ENCODE peak calls at places on chromosomes 11 and 22, in five cellular contexts. H is right atrium auricular region, F is suprapubic skin, Q is ovary, L is HCT116. N is an unnamed sample. For H3K27me3, the result is how much of the 10 kb centered on the place peaks cover.

GRCh38 chr22:47433627-47434026 is 671.2 kb downstream of the TBC1D22A start:
- DNase-seq in L (no peak), F (no peak), H (peak), Q (no peak), N (no peak)

GRCh38 chr11:62073061-62073460 is 50.8 kb upstream of the INCENP start:
- DNase-seq in F (no peak), Q (no peak), H (no peak), L (no peak), N (no peak)

GRCh38 chr11:90476442-90477007 is 253.7 kb upstream of the CHORDC1 start:
- DNase-seq in F (no peak), H (no peak), Q (no peak), L (peak), N (peak)

GRCh38 chr11:118065375-118065774 is 11.5 kb upstream of the TMPRSS4 start:
- DNase-seq in H (no peak), Q (no peak), F (peak), L (no peak), N (no peak)

GRCh38 chr11:124633355-124633754 is 10.7 kb downstream of the TBRG1 start:
- DNase-seq in L (no peak), Q (no peak), H (no peak), F (no peak), N (no peak)

GRCh38 chr11:104573431-104573830 is 324.8 kb downstream of the CASP12 start:
- DNase-seq in H (no peak), F (no peak), Q (no peak), L (no peak), N (no peak)

GRCh38 chr11:35235944-35236666 is 97.1 kb downstream of the CD44 start:
- DNase-seq in Q (no peak), F (no peak), L (peak), H (no peak), N (peak)

GRCh38 chr11:58575377-58576020 is at the start of gene LPXN:
- DNase-seq in Q (no peak), H (no peak), L (no peak), F (no peak), N (no peak)

GRCh38 chr11:9210922-9211320 is 54.2 kb downstream of the DENND5A start:
- DNase-seq in L (no peak), Q (no peak), F (no peak), H (no peak), N (no peak)

GRCh38 chr22:26800858-26801257 is 143.5 kb downstream of the MIAT start:
- DNase-seq in Q (no peak), H (no peak), F (no peak), L (no peak), N (no peak)

GRCh38 chr11:76523147-76523546 is 78.3 kb downstream of the EMSY start:
- DNase-seq in F (no peak), L (no peak), H (no peak), Q (no peak), N (no peak)

GRCh38 chr22:23705358-23705757 is 14.5 kb downstream of the RGL4 start:
- DNase-seq in Q (no peak), L (no peak), H (no peak), F (no peak), N (no peak)

GRCh38 chr11:5611627-5612026 is 13.2 kb upstream of the TRIM34 start:
- DNase-seq in Q (no peak), F (no peak), L (peak), H (no peak), N (no peak)

GRCh38 chr11:88576741-88577140 is 239.2 kb upstream of the CTSC start:
- DNase-seq in H (no peak), L (no peak), Q (no peak), F (no peak), N (no peak)

GRCh38 chr11:41307371-41308080 is 151.9 kb downstream of the LRRC4C start:
- DNase-seq in H (no peak), F (no peak), Q (no peak), L (no peak), N (no peak)

GRCh38 chr22:29581799-29582198 is 886 bp upstream of the NIPSNAP1 start:
- DNase-seq in Q (no peak), H (no peak), L (no peak), F (no peak), N (no peak)

GRCh38 chr22:50729391-50730012 is 8.5 kb upstream of the ACR start:
- DNase-seq in H (no peak), L (no peak), Q (no peak), F (peak), N (no peak)

GRCh38 chr11:25242928-25243327 is 746.1 kb downstream of the LUZP2 start:
- DNase-seq in F (no peak), L (no peak), Q (no peak), H (no peak), N (no peak)

GRCh38 chr11:79353706-79354105 is 87.1 kb downstream of the TENM4 start:
- DNase-seq in F (no peak), L (no peak), H (no peak), Q (no peak), N (no peak)

GRCh38 chr11:71998649-71999310 is at the start of gene IL18BP:
- DNase-seq in F (peak), H (no peak), Q (no peak), L (no peak), N (no peak)

GRCh38 chr22:28903080-28903479 is 19.7 kb downstream of the ZNRF3 start:
- DNase-seq in H (peak), F (peak), Q (peak), L (no peak), N (no peak)

GRCh38 chr11:59078435-59078834 is 7.7 kb upstream of the GLYATL1B start:
- DNase-seq in Q (no peak), F (no peak), H (no peak), L (no peak), N (no peak)

GRCh38 chr22:50674606-50675552 is 2.3 kb downstream of the SHANK3 start:
- DNase-seq in F (peak), Q (no peak), H (peak), L (peak), N (no peak)

GRCh38 chr11:118058311-118059230 is 18.3 kb upstream of the TMPRSS4 start:
- DNase-seq in H (no peak), F (peak), Q (no peak), L (no peak), N (no peak)

GRCh38 chr11:117479372-117479771 is 151.7 kb downstream of the CEP164 start:
- DNase-seq in Q (no peak), L (peak), H (no peak), F (no peak), N (no peak)

GRCh38 chr11:128582496-128583366 is 4.6 kb downstream of the ETS1 start:
- DNase-seq in L (no peak), F (no peak), H (no peak), Q (peak), N (peak)

GRCh38 chr11:67368621-67369020 is 4.8 kb downstream of the CLCF1 start:
- DNase-seq in H (no peak), F (no peak), L (no peak), Q (no peak), N (no peak)

GRCh38 chr22:37533995-37534394 is 14.8 kb upstream of the CARD10 start:
- DNase-seq in L (peak), F (no peak), H (no peak), Q (no peak), N (peak)

GRCh38 chr22:25402160-25402500 is 162.3 kb upstream of the GRK3 start:
- DNase-seq in Q (no peak), H (no peak), L (no peak), F (no peak), N (no peak)

GRCh38 chr22:41369837-41370236 is 11.9 kb upstream of the TEF start:
- DNase-seq in H (no peak), F (no peak), L (no peak), Q (no peak), N (no peak)

GRCh38 chr22:23844739-23845202 is 6.0 kb upstream of the DERL3 start:
- DNase-seq in H (no peak), Q (no peak), L (no peak), F (no peak), N (no peak)

GRCh38 chr11:111798279-111798678 is 32.1 kb upstream of the PPP2R1B start:
- DNase-seq in Q (no peak), F (no peak), H (no peak), L (no peak), N (no peak)

GRCh38 chr22:28976588-28976987 is 85.0 kb downstream of the C22orf31 start:
- DNase-seq in H (no peak), L (peak), Q (no peak), F (no peak), N (peak)

GRCh38 chr22:23289851-23290724 is 109.8 kb downstream of the BCR start:
- DNase-seq in Q (peak), L (no peak), F (no peak), H (no peak), N (no peak)

GRCh38 chr22:17725465-17725800 is 48.8 kb downstream of the BID start:
- DNase-seq in H (no peak), Q (no peak), L (no peak), F (no peak), N (no peak)

GRCh38 chr22:38925571-38926041 is 31.8 kb upstream of the APOBEC3A start:
- DNase-seq in F (no peak), H (no peak), L (no peak), Q (no peak), N (no peak)

GRCh38 chr11:4808476-4808875 is 4.3 kb upstream of the OR52R1 start:
- DNase-seq in Q (no peak), H (no peak), F (no peak), L (no peak), N (no peak)

GRCh38 chr11:96967616-96968015 is 577.8 kb downstream of the JRKL start:
- DNase-seq in Q (no peak), F (no peak), L (no peak), H (no peak), N (no peak)

DNA sequence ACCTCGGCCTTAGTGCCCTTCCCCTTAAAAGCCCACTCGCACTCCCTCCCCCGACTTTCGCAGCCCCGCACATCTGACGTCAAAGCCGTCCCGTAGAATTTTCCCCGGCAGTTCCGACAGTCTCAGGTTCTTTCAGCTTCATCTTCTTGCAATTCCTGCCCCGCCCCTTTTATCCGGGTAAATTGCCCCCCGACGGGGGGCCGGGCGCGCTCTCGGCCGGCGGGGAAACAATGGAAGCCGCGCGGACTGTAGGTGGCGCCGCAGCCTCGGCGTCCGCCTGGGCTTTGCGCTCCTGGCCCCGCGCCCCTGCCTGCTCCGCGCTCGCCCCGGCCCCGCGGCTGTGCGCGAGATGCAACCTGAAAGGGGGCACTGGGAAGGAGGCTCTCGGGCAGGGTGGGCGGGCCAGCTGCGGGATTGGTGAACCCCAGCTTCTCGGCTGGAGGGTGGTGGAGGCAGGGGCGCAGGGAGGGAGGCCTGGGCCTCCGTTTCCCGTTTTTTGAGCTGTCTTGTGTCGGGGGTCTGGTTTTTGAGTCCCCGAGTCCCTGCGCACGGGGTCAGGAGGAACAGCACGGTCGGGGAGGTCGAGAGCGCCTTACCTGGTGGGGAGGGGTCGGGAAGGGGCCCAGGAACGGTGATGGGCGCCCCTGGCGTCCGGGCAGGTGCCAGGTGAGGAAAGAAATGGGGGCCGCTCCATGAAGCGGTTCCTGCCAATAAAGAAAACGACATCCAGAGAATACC is 855 bp upstream of the FGF19 start:
- DNase-seq in F (no peak), Q (no peak), L (no peak), H (no peak), N (no peak)
- H3K4me3 ChIP-seq in F (peak), Q (no peak), L (peak), H (peak), N (no peak)

DNA sequence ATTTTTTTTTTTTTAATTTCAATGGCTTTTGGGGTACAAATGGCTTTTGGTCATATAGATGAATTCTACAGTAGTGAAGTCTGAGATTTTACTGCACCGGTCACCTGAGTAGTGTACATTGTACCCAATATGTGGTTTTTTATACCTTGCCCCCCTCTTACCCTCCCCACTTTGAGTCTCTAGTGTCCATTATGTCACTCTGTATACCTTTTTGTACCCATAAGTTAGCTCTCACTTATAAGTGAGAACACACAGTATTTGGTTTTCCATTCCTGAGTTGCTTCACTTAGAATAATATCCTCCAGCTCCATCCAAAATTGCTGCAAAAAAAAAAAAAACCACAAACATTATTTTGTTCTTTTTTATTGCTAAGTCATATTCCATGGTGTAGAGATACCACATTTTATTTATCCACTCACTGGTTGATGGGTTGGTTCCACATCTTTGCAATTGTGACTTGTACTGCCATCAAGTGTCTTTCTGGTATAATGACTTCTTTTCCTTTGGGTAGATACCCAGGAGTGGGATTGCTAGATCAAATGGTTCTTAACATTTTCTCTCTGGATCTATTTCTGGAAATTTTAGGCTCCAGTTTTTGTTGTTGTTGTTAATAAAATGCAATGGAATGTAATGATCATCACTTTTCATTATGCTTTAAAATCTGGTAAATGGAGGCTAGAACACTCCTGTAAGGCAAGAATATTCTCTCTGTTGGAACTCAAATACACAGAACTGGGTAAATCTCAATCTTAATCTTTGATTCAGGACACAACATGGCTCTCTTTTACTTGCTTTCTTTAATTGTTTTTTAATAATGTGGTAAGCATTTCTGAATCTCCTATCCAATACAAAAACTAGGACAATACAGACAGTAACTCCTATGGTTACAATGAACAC is 10.3 kb downstream of the NEAT1 start:
- DNase-seq in Q (no peak), L (no peak), H (no peak), F (no peak), N (no peak)
- TF ChIP-seq CTCF in Q (peak), L (no peak), H (no peak), F (no peak), N (peak)

DNA sequence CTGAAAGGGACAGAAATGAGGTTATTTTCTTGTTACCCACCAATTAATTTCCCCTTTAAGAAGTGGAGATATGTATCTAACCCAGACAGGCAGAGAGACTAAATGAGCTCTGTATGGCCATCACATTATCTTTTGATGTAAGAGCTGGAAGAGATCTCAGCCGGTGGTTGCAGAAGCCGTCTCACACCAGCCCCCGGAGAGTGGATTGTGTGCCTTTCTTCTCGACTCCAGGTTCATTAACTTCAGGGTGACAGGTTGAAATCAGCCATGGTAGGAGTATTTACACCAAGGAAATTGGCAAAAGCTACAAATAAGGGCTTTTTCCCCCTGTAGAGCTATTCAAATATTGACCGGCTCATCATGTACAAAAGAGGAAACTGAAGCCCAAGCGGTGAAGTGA is 580.3 kb upstream of the CADM1 start:
- DNase-seq in H (no peak), L (no peak), F (no peak), Q (no peak), N (no peak)
- H3K27me3 ChIP-seq in H (under half), L (under half), F (under half), Q (under half), N (under half)

DNA sequence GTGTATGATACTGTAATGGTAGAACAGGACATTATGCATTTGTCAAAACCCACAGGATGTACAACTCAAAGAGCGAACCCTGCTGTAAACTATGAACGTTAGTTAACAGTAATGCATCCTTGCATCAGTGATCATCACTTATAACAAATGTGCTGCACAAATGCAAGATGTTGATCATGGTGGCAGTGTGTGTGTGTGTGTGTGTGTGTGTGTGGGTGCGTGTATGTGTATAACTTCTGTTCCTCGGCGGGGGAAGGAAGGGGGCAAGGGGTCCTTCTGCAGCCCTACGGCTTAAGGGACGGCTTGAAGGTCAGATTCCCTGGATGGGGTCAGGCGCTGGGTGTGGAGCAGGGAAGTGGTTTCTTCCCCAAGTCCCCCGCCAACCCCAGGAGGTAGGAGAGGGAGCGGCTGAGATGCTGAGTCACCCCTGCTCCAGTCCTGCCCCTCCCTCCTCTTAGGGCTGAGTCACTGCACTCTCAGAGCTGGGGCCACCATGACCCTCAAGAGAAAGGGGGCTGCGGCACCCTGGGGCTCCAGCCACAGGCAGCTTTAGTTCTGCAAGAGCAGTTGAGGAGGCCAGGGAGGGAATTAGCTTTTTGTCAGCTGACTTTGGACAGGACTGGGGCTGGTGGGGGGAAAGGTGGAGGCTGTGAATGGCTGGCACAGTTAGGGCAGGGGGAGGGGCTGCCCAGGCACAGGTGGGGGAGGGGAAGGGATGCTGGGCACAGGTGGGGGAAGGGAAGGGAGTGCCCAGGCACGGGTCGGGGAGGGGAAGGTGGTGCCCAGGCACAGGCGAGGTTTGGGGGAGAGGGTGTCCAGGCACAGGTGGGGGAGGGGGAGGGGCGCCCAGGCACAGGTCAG is 8.8 kb upstream of the CTSD start:
- DNase-seq in F (peak), H (no peak), Q (no peak), L (peak), N (peak)
- H3K4me3 ChIP-seq in F (peak), H (no peak), Q (no peak), L (peak), N (no peak)

GRCh38 chr11:73321342-73322110 is 13.4 kb downstream of the ARHGEF17 start:
- DNase-seq in L (no peak), H (no peak), Q (peak), F (no peak), N (no peak)
- TF ChIP-seq CTCF in L (no peak), H (no peak), Q (no peak), F (no peak), N (no peak)

DNA sequence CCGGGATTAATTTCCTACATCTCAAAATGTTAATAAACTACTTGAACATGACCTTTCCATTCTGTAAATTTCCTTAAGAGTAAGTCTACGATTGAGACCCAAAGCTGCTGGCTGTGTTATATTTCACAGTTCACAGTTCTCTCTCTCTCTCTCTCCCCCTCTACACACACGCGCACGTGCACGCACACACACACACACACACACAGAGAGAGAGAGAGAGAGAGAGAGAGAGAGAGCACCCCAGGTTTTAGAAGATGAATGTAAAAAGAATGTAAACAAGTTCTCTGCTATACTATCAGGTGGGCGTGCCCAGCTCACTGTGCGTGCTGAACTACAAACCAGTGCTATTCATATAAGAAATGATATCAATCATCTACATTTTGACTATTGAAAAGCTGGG is 3.3 kb downstream of the BDNF start:
- DNase-seq in F (no peak), H (no peak), L (no peak), Q (no peak), N (no peak)
- H3K27me3 ChIP-seq in F (half or more), H (under half), L (under half), Q (under half), N (under half)

N was measured in kidney epithelial cell.